ENCODE peak calls at places on chromosome 1, in four cellular contexts. U is A549, S is tibial nerve, Q is endothelial cell. Z is an unnamed sample.

GRCh38 chr1:203268901-203269653 is 36.2 kb upstream of the BTG2 start:
- DNase-seq in U (peak), S (peak), Q (peak), Z (peak)

GRCh38 chr1:43152866-43153265 is 19.2 kb downstream of the EBNA1BP2 start:
- DNase-seq in U (no peak), S (no peak), Q (no peak), Z (no peak)

GRCh38 chr1:178434360-178434759 is 62.4 kb downstream of the CLEC20A start:
- DNase-seq in U (no peak), S (no peak), Q (no peak), Z (no peak)

GRCh38 chr1:46577671-46578070 is 26.2 kb upstream of the KNCN start:
- DNase-seq in U (no peak), S (no peak), Q (no peak), Z (no peak)

GRCh38 chr1:201827321-201828281 is 1.4 kb upstream of the IPO9 start:
- DNase-seq in U (no peak), S (no peak), Q (no peak), Z (no peak)

GRCh38 chr1:145994391-145995120 is 1.8 kb downstream of the TXNIP start:
- DNase-seq in U (no peak), S (no peak), Q (no peak), Z (no peak)

GRCh38 chr1:40462956-40463590 is 12.8 kb downstream of the ZFP69B start:
- DNase-seq in U (peak), S (no peak), Q (no peak), Z (no peak)

GRCh38 chr1:47481936-47482335 is 44.1 kb downstream of the FOXD2 start:
- DNase-seq in U (no peak), S (no peak), Q (no peak), Z (no peak)

GRCh38 chr1:156492591-156493080 is 7.9 kb downstream of the MEF2D start:
- DNase-seq in U (no peak), S (no peak), Q (no peak), Z (no peak)

GRCh38 chr1:39672551-39672947 is 642 bp upstream of the NT5C1A start:
- DNase-seq in U (no peak), S (no peak), Q (peak), Z (no peak)

GRCh38 chr1:105337427-105337826 is 1587.7 kb downstream of the AMY1C start:
- DNase-seq in U (no peak), S (no peak), Q (no peak), Z (no peak)

GRCh38 chr1:205920861-205921558 is 22.2 kb downstream of the SLC26A9 start:
- DNase-seq in U (no peak), S (no peak), Q (no peak), Z (no peak)

GRCh38 chr1:36776256-36776655 is 258.1 kb downstream of the GRIK3 start:
- DNase-seq in U (no peak), S (no peak), Q (no peak), Z (no peak)

GRCh38 chr1:36776949-36777348 is 257.4 kb downstream of the GRIK3 start:
- DNase-seq in U (no peak), S (no peak), Q (no peak), Z (no peak)

GRCh38 chr1:36773827-36774541 is 260.3 kb downstream of the GRIK3 start:
- DNase-seq in U (no peak), S (no peak), Q (no peak), Z (no peak)

GRCh38 chr1:36772837-36773495 is 261.3 kb downstream of the GRIK3 start:
- DNase-seq in U (no peak), S (no peak), Q (no peak), Z (no peak)

GRCh38 chr1:36775716-36776115 is 258.6 kb downstream of the GRIK3 start:
- DNase-seq in U (no peak), S (no peak), Q (no peak), Z (no peak)
- TF ChIP-seq CTCF in U (no peak), S (no peak), Q (no peak), Z (no peak)

DNA sequence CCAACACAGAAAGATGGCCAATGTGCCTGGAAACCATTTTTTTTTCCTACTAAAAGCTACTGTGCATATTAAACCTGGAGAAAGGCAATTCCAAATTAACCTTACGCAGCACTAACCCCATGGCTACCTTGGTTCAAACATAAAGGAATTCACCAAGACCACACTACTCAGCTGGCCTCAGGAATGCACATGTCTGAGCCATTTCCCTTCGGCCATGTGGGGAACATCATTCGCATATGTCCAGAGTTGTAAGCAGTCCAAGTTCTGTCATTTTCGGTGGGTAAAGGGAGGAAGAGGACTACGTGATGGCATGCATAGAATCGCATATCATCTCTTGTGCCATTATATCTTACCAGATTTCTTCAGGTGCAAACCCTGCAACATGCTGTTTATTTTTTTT is 175.4 kb downstream of the NTMT2 start:
- DNase-seq in U (no peak), S (no peak), Q (no peak), Z (no peak)
- TF ChIP-seq CTCF in U (no peak), S (no peak), Q (no peak), Z (no peak)

GRCh38 chr1:193753038-193753756 is 566.8 kb upstream of the B3GALT2 start:
- DNase-seq in U (no peak), S (no peak), Q (no peak), Z (no peak)

GRCh38 chr1:193749868-193750267 is 563.5 kb upstream of the B3GALT2 start:
- DNase-seq in U (no peak), S (no peak), Q (no peak), Z (no peak)

GRCh38 chr1:193755441-193755840 is 569.0 kb upstream of the B3GALT2 start:
- DNase-seq in U (no peak), S (no peak), Q (no peak), Z (no peak)

DNA sequence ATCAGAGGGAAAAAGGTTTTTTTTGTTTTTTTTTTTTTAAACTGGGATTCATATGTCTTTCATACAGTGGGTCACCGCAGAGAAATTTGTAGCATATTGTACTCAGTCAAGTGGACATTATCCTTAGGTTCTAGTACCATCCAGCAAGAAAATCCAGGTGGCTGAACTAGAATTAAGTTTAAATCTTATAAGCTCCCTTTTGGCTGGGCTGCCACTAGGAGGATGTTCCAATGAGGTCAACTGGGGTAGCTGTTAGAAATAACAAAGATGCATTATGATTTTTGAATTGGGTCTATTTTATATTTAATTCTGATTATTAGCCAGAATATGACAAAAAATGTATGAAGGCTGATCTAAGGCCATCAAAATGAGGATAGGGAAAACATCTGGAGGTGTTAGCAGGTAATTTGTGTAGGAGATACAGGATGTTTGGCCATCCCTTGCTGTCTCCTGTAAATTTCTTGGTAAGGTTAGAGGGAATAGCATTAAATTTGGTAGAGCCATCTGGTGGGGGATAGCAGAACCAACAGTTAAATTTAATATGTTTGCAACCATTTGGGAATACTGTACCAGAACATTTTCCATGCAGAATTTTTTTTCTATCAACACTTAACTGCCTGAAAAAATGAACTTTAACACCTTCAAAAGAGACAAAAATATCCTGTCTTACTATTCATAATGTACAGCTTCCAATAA is 568.5 kb upstream of the B3GALT2 start:
- DNase-seq in U (peak), S (no peak), Q (no peak), Z (no peak)
- TF ChIP-seq CTCF in U (no peak), S (no peak), Q (peak), Z (peak)

DNA sequence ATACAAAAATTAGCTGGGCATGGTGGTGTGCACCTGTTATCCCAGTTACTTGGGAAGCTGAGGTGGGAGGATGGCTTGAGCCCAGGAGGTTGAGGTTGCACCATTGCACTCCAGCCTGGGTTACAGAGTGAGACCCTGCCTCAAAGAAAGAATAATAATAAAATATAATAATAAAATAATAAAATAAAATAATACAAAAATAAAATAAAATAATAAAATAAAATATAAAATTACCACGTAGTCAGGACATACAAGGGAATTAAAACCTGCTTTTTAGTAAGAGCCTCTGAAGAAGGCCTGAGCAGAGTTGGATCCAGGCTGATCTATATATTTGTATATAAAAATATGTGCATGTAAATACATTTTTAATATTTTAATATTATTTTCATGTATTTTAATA is 41.7 kb downstream of the EPHB2 start:
- DNase-seq in U (no peak), S (no peak), Q (no peak), Z (no peak)
- TF ChIP-seq CTCF in U (no peak), S (no peak), Q (no peak), Z (no peak)

DNA sequence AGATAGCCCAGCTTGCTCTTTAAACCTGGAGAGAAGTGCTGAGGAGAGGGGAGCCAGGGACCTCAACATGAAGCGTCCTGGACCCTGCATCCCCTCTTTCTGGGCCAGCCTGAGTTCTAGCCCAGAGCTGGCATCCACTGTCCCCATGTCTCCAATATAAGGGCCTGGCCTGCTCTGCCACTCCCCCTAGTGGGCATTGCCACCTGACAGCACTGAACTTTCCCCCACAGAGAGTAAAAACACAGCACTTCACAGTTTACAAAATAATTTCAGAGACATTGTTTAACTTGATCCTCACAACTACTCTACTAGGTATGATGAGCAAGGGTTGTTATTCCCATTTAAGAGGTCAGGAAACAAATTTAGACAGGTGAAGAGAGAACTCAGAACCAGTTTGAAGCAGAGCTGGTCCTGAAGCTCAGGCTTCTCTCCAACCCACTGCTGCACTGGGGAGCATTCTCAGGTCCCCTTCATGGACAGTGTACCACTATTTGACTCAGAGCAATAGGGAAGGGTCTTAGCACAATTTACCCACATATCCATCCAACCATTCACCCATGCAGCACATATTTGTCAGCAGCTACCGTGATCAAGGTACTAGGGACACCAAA is 151.2 kb downstream of the DMRTA2 start:
- DNase-seq in U (peak), S (peak), Q (peak), Z (no peak)
- TF ChIP-seq CTCF in U (peak), S (peak), Q (peak), Z (no peak)

GRCh38 chr1:60672435-60672834 is 409.9 kb upstream of the NFIA start:
- DNase-seq in U (no peak), S (no peak), Q (no peak), Z (no peak)

GRCh38 chr1:60668584-60668983 is 413.8 kb upstream of the NFIA start:
- DNase-seq in U (no peak), S (no peak), Q (no peak), Z (no peak)

DNA sequence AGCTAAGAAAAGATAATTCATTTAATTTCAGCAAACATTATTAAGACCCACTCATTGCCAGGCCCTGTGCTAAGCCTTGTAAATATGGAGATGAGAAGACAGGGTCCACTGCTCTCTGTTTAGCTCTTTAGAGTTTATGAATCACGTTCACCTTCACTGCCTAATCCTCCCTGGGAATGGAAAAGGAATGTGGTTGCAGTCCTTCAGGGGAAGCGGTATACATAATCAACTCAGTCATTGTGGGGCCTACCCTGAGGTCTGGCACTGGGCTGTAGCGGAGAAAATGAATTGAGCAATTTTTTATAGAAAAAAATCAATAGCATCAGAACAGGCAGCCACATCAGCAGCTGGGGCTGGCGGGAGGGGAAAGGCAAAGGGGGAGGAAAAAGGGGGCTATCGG is 412.0 kb upstream of the NFIA start:
- DNase-seq in U (no peak), S (no peak), Q (no peak), Z (no peak)
- TF ChIP-seq CTCF in U (no peak), S (no peak), Q (no peak), Z (no peak)